ENCODE peak calls at places on chromosomes 2 and 18, in four cellular contexts. One of them, this sample, is unnamed.

GRCh38 chr2:241562269-241562891 is 3.8 kb downstream of the BOK start:
- DNase-seq in IMR-90: no peak
- DNase-seq in mammary epithelial cell: no peak
- DNase-seq in fibroblast of lung: no peak
- DNase-seq in this sample: no peak

GRCh38 chr2:179825494-179825893 is 35.9 kb downstream of the ZNF385B start:
- DNase-seq in IMR-90: no peak
- DNase-seq in fibroblast of lung: no peak
- DNase-seq in mammary epithelial cell: no peak
- DNase-seq in this sample: no peak

GRCh38 chr2:220279372-220279771 is 651.9 kb downstream of the SLC4A3 start:
- DNase-seq in IMR-90: peak; percentile 94
- DNase-seq in mammary epithelial cell: peak; percentile 98
- DNase-seq in fibroblast of lung: peak; percentile 77
- DNase-seq in this sample: no peak

GRCh38 chr2:227450196-227450851 is 21.6 kb upstream of the AGFG1 start:
- DNase-seq in mammary epithelial cell: no peak
- DNase-seq in fibroblast of lung: no peak
- DNase-seq in IMR-90: no peak
- DNase-seq in this sample: no peak

GRCh38 chr2:223979730-223980396 is 22.6 kb downstream of the MRPL44 start:
- DNase-seq in fibroblast of lung: no peak
- DNase-seq in mammary epithelial cell: no peak
- DNase-seq in IMR-90: peak; percentile 33
- DNase-seq in this sample: no peak

GRCh38 chr2:144132357-144132756 is 387.6 kb downstream of the ZEB2 start:
- DNase-seq in mammary epithelial cell: no peak
- DNase-seq in IMR-90: peak; percentile 93
- DNase-seq in fibroblast of lung: peak; percentile 92
- DNase-seq in this sample: no peak

GRCh38 chr2:110866036-110866435 is 133.7 kb downstream of the ACOXL start:
- DNase-seq in IMR-90: no peak
- DNase-seq in mammary epithelial cell: no peak
- DNase-seq in fibroblast of lung: no peak
- DNase-seq in this sample: no peak

GRCh38 chr2:197515277-197515797 is 529 bp upstream of the MOB4 start:
- DNase-seq in mammary epithelial cell: no peak
- DNase-seq in IMR-90: peak; percentile 31
- DNase-seq in fibroblast of lung: peak; percentile 53
- DNase-seq in this sample: peak; percentile 61

GRCh38 chr18:50161806-50162205 is 33.1 kb downstream of the MYO5B start:
- DNase-seq in fibroblast of lung: no peak
- DNase-seq in IMR-90: no peak
- DNase-seq in mammary epithelial cell: peak; percentile 91
- DNase-seq in this sample: no peak

GRCh38 chr2:236179653-236180500 is 11.7 kb upstream of the GBX2 start:
- DNase-seq in mammary epithelial cell: peak; percentile 49
- DNase-seq in fibroblast of lung: peak; percentile 13
- DNase-seq in IMR-90: peak; percentile 20
- DNase-seq in this sample: no peak

GRCh38 chr18:32770181-32770650 is 2.6 kb downstream of the KLHL14 start:
- DNase-seq in fibroblast of lung: no peak
- DNase-seq in mammary epithelial cell: no peak
- DNase-seq in IMR-90: no peak
- DNase-seq in this sample: peak; percentile 23

GRCh38 chr2:156054983-156055382 is 277.5 kb downstream of the NR4A2 start:
- DNase-seq in fibroblast of lung: no peak
- DNase-seq in mammary epithelial cell: no peak
- DNase-seq in IMR-90: no peak
- DNase-seq in this sample: no peak

GRCh38 chr2:74738586-74738985 is 84.5 kb downstream of the SEMA4F start:
- DNase-seq in fibroblast of lung: no peak
- DNase-seq in mammary epithelial cell: no peak
- DNase-seq in IMR-90: no peak
- DNase-seq in this sample: no peak

GRCh38 chr2:227908266-227909054 is 37.0 kb downstream of the DAW1 start:
- DNase-seq in mammary epithelial cell: peak; percentile 33
- DNase-seq in fibroblast of lung: peak; percentile 24
- DNase-seq in IMR-90: peak; percentile 46
- DNase-seq in this sample: no peak

GRCh38 chr2:218125626-218126080 is at the start of gene CXCR2:
- DNase-seq in IMR-90: no peak
- DNase-seq in mammary epithelial cell: peak; percentile 24
- DNase-seq in fibroblast of lung: no peak
- DNase-seq in this sample: no peak
- H3K4me2 ChIP-seq in IMR-90: no peak within 1 kb of the TSS
- H3K4me2 ChIP-seq in mammary epithelial cell: peak within 1 kb of the TSS; percentile 67
- H3K4me2 ChIP-seq in fibroblast of lung: no peak within 1 kb of the TSS
- H3K4me2 ChIP-seq in this sample: no peak within 1 kb of the TSS

GRCh38 chr2:29159125-29159524 is 43.9 kb downstream of the CLIP4 start:
- DNase-seq in mammary epithelial cell: no peak
- DNase-seq in IMR-90: no peak
- DNase-seq in fibroblast of lung: no peak
- DNase-seq in this sample: no peak

GRCh38 chr2:29157131-29157530 is 41.9 kb downstream of the CLIP4 start:
- DNase-seq in mammary epithelial cell: no peak
- DNase-seq in IMR-90: no peak
- DNase-seq in fibroblast of lung: no peak
- DNase-seq in this sample: no peak

GRCh38 chr2:29164101-29164846 is 49.1 kb downstream of the CLIP4 start:
- DNase-seq in IMR-90: no peak
- DNase-seq in mammary epithelial cell: no peak
- DNase-seq in fibroblast of lung: no peak
- DNase-seq in this sample: no peak

GRCh38 chr2:29162204-29162928 is 47.2 kb downstream of the CLIP4 start:
- DNase-seq in fibroblast of lung: no peak
- DNase-seq in IMR-90: no peak
- DNase-seq in mammary epithelial cell: no peak
- DNase-seq in this sample: no peak

DNA sequence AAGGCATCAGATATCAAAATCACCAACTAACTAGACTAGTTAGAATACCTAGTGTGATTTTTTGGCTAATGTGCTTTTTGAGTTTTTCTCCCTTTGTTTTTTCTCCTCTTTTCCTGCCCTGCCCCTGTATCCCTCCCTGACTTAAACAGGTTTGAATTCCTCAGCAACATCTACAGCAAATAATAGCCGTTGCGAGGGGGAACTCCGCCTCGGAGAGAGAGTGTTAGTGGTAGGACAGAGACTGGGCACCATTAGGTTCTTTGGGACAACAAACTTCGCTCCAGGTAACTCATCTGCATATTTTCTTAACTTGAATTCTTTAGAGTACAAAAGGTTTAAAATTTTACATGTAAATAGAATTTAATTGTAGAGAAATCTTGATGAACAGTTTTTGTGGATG is 45.0 kb downstream of the CLIP4 start:
- DNase-seq in fibroblast of lung: no peak
- DNase-seq in mammary epithelial cell: no peak
- DNase-seq in IMR-90: no peak
- DNase-seq in this sample: no peak
- H3K4me2 ChIP-seq in fibroblast of lung: no peak overlapping the region
- H3K4me2 ChIP-seq in mammary epithelial cell: no peak overlapping the region
- H3K4me2 ChIP-seq in IMR-90: no peak overlapping the region
- H3K4me2 ChIP-seq in this sample: no peak overlapping the region

GRCh38 chr2:190651413-190651812 is 2.5 kb downstream of the NAB1 start:
- DNase-seq in mammary epithelial cell: no peak
- DNase-seq in fibroblast of lung: no peak
- DNase-seq in IMR-90: no peak
- DNase-seq in this sample: no peak
- H3K4me2 ChIP-seq in mammary epithelial cell: peak overlapping the region; percentile 93
- H3K4me2 ChIP-seq in fibroblast of lung: peak overlapping the region; percentile 57
- H3K4me2 ChIP-seq in IMR-90: peak overlapping the region; percentile 66
- H3K4me2 ChIP-seq in this sample: peak overlapping the region; percentile 88

DNA sequence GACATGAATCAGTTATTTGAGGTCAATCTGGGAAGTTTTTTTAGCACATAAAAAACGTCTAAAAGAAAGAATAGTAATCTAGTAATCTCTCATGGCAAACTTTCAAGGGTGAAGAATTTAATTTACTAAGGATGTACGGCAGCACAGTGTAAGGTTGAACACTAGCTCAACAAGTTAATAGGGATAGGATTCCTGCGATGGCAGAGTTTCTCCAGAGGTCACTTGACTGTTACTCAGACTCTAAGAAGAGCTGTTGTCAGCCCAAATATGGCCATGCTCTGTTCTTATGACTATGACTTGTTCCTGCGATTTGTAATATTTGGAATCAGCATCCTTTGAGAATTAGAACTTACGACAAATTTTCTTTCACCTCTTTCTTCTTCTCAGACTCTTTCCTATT is 553.3 kb upstream of the TNP1 start:
- DNase-seq in mammary epithelial cell: peak; percentile 49
- DNase-seq in IMR-90: no peak
- DNase-seq in fibroblast of lung: peak; percentile 48
- DNase-seq in this sample: no peak
- H3K4me2 ChIP-seq in mammary epithelial cell: no peak overlapping the region
- H3K4me2 ChIP-seq in IMR-90: no peak overlapping the region
- H3K4me2 ChIP-seq in fibroblast of lung: no peak overlapping the region
- H3K4me2 ChIP-seq in this sample: no peak overlapping the region

GRCh38 chr18:10044054-10044453 is 130.2 kb downstream of the VAPA start:
- DNase-seq in IMR-90: no peak
- DNase-seq in fibroblast of lung: no peak
- DNase-seq in mammary epithelial cell: no peak
- DNase-seq in this sample: no peak
- H3K4me2 ChIP-seq in IMR-90: no peak overlapping the region
- H3K4me2 ChIP-seq in fibroblast of lung: no peak overlapping the region
- H3K4me2 ChIP-seq in mammary epithelial cell: no peak overlapping the region
- H3K4me2 ChIP-seq in this sample: no peak overlapping the region

GRCh38 chr18:24726727-24727539 is 266.5 kb downstream of the HRH4 start:
- DNase-seq in IMR-90: peak; percentile 86
- DNase-seq in mammary epithelial cell: peak; percentile 61
- DNase-seq in fibroblast of lung: peak; percentile 90
- DNase-seq in this sample: peak; percentile 45
- H3K4me2 ChIP-seq in IMR-90: peak overlapping the region; percentile 51
- H3K4me2 ChIP-seq in mammary epithelial cell: peak overlapping the region; percentile 50
- H3K4me2 ChIP-seq in fibroblast of lung: peak overlapping the region; percentile 89
- H3K4me2 ChIP-seq in this sample: no peak overlapping the region

GRCh38 chr2:105575626-105576025 is 169.1 kb upstream of the NCK2 start:
- DNase-seq in mammary epithelial cell: no peak
- DNase-seq in IMR-90: no peak
- DNase-seq in fibroblast of lung: no peak
- DNase-seq in this sample: no peak

GRCh38 chr2:105576440-105577241 is 168.1 kb upstream of the NCK2 start:
- DNase-seq in fibroblast of lung: peak; percentile 60
- DNase-seq in IMR-90: peak; percentile 42
- DNase-seq in mammary epithelial cell: peak; percentile 77
- DNase-seq in this sample: peak; percentile 54

GRCh38 chr2:105578166-105578565 is 166.5 kb upstream of the NCK2 start:
- DNase-seq in mammary epithelial cell: no peak
- DNase-seq in IMR-90: no peak
- DNase-seq in fibroblast of lung: no peak
- DNase-seq in this sample: no peak

GRCh38 chr2:105576050-105576439 is 168.7 kb upstream of the NCK2 start:
- DNase-seq in IMR-90: no peak
- DNase-seq in fibroblast of lung: no peak
- DNase-seq in mammary epithelial cell: no peak
- DNase-seq in this sample: no peak

DNA sequence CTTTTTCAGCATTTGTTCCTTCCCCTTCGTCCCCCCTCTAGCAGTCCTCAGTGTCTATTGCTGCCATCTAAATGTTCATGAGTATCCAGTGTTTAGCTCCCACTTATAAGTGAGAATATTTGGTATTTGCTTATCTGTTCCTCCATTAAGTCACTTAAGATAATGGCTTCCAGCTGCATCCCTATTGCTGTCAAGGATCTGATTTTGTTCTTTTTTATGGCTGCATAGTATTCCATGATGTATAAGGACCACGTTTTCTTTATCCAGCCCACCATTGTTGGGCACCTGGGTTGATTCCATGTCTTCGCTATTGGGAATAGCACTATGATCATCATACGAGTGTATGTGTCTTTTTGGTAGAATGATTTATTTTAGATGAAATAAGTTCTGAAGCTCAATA is 166.9 kb upstream of the NCK2 start:
- DNase-seq in mammary epithelial cell: no peak
- DNase-seq in IMR-90: no peak
- DNase-seq in fibroblast of lung: no peak
- DNase-seq in this sample: no peak
- H3K4me2 ChIP-seq in mammary epithelial cell: no peak overlapping the region
- H3K4me2 ChIP-seq in IMR-90: no peak overlapping the region
- H3K4me2 ChIP-seq in fibroblast of lung: no peak overlapping the region
- H3K4me2 ChIP-seq in this sample: no peak overlapping the region